ENCODE peak calls at places on chromosome 20, in eight cellular contexts. One of them, this sample, is unnamed.

GRCh38 chr20:45518282-45518681 is 2.9 kb upstream of the SPINT3 start:
- DNase-seq in Peyer's patch: no peak
- DNase-seq in GM23338: no peak
- DNase-seq in lower lobe of right lung: no peak
- DNase-seq in AG10803: no peak
- DNase-seq in spleen: no peak
- DNase-seq in cardiac muscle cell: no peak
- DNase-seq in breast epithelium: peak; percentile 76
- DNase-seq in this sample: no peak

GRCh38 chr20:61055642-61056041 is 196.4 kb upstream of the CDH4 start:
- DNase-seq in Peyer's patch: peak; percentile 30
- DNase-seq in GM23338: no peak
- DNase-seq in lower lobe of right lung: no peak
- DNase-seq in AG10803: no peak
- DNase-seq in spleen: no peak
- DNase-seq in cardiac muscle cell: no peak
- DNase-seq in breast epithelium: no peak
- DNase-seq in this sample: no peak

GRCh38 chr20:4684837-4685413 is 36.8 kb upstream of the PRND start:
- DNase-seq in Peyer's patch: no peak
- DNase-seq in GM23338: no peak
- DNase-seq in lower lobe of right lung: no peak
- DNase-seq in AG10803: no peak
- DNase-seq in spleen: no peak
- DNase-seq in cardiac muscle cell: peak; percentile 76
- DNase-seq in breast epithelium: no peak
- DNase-seq in this sample: no peak

GRCh38 chr20:25259358-25259757 is 11.5 kb downstream of the PYGB start:
- DNase-seq in Peyer's patch: peak; percentile 33
- DNase-seq in GM23338: no peak
- DNase-seq in lower lobe of right lung: no peak
- DNase-seq in AG10803: no peak
- DNase-seq in spleen: no peak
- DNase-seq in cardiac muscle cell: no peak
- DNase-seq in breast epithelium: no peak
- DNase-seq in this sample: no peak

GRCh38 chr20:10671850-10672578 is 1.8 kb downstream of the JAG1 start:
- DNase-seq in Peyer's patch: peak; percentile 69
- DNase-seq in GM23338: peak; percentile 72
- DNase-seq in lower lobe of right lung: peak; percentile 76
- DNase-seq in AG10803: peak; percentile 40
- DNase-seq in spleen: peak; percentile 88
- DNase-seq in cardiac muscle cell: peak; percentile 81
- DNase-seq in breast epithelium: peak; percentile 44
- DNase-seq in this sample: peak; percentile 45

GRCh38 chr20:32483351-32484220 is 101.5 kb downstream of the NOL4L start:
- DNase-seq in Peyer's patch: peak; percentile 83
- DNase-seq in GM23338: peak; percentile 96
- DNase-seq in lower lobe of right lung: peak; percentile 80
- DNase-seq in AG10803: peak; percentile 74
- DNase-seq in spleen: peak; percentile 93
- DNase-seq in cardiac muscle cell: peak; percentile 86
- DNase-seq in breast epithelium: no peak
- DNase-seq in this sample: no peak

GRCh38 chr20:32358883-32359632 is 927 bp downstream of the ASXL1 start:
- DNase-seq in Peyer's patch: peak; percentile 91
- DNase-seq in GM23338: peak; percentile 99
- DNase-seq in lower lobe of right lung: peak; percentile 81
- DNase-seq in AG10803: peak; percentile 58
- DNase-seq in spleen: peak; percentile 94
- DNase-seq in cardiac muscle cell: peak; percentile 72
- DNase-seq in breast epithelium: peak; percentile 67
- DNase-seq in this sample: peak; percentile 81

GRCh38 chr20:14775778-14776177 is 438.4 kb upstream of the FLRT3 start:
- DNase-seq in Peyer's patch: peak; percentile 58
- DNase-seq in GM23338: no peak
- DNase-seq in lower lobe of right lung: no peak
- DNase-seq in AG10803: peak; percentile 80
- DNase-seq in spleen: no peak
- DNase-seq in cardiac muscle cell: peak; percentile 35
- DNase-seq in breast epithelium: peak; percentile 36
- DNase-seq in this sample: no peak

GRCh38 chr20:316316-317068 is 8.9 kb upstream of the SOX12 start:
- DNase-seq in Peyer's patch: no peak
- DNase-seq in GM23338: no peak
- DNase-seq in lower lobe of right lung: no peak
- DNase-seq in AG10803: peak; percentile 90
- DNase-seq in spleen: peak; percentile 10
- DNase-seq in cardiac muscle cell: no peak
- DNase-seq in breast epithelium: no peak
- DNase-seq in this sample: no peak

GRCh38 chr20:41889871-41890224 is 271.7 kb upstream of the CHD6 start:
- DNase-seq in Peyer's patch: no peak
- DNase-seq in GM23338: no peak
- DNase-seq in lower lobe of right lung: no peak
- DNase-seq in AG10803: no peak
- DNase-seq in spleen: no peak
- DNase-seq in cardiac muscle cell: no peak
- DNase-seq in breast epithelium: no peak
- DNase-seq in this sample: no peak
- TF ChIP-seq CTCF in Peyer's patch: no peak
- TF ChIP-seq CTCF in GM23338: no peak
- TF ChIP-seq CTCF in lower lobe of right lung: no peak
- TF ChIP-seq CTCF in AG10803: no peak
- TF ChIP-seq CTCF in spleen: no peak
- TF ChIP-seq CTCF in cardiac muscle cell: no peak
- TF ChIP-seq CTCF in breast epithelium: no peak
- TF ChIP-seq CTCF in this sample: no peak

GRCh38 chr20:8578191-8578690 is 446.2 kb downstream of the PLCB1 start:
- DNase-seq in Peyer's patch: no peak
- DNase-seq in GM23338: no peak
- DNase-seq in lower lobe of right lung: no peak
- DNase-seq in AG10803: peak; percentile 62
- DNase-seq in spleen: no peak
- DNase-seq in cardiac muscle cell: no peak
- DNase-seq in breast epithelium: no peak
- DNase-seq in this sample: no peak
- H3K4me3 ChIP-seq in Peyer's patch: no peak overlapping the region
- H3K4me3 ChIP-seq in GM23338: no peak overlapping the region
- H3K4me3 ChIP-seq in lower lobe of right lung: no peak overlapping the region
- H3K4me3 ChIP-seq in AG10803: no peak overlapping the region
- H3K4me3 ChIP-seq in spleen: no peak overlapping the region
- H3K4me3 ChIP-seq in cardiac muscle cell: no peak overlapping the region
- H3K4me3 ChIP-seq in breast epithelium: no peak overlapping the region
- H3K4me3 ChIP-seq in this sample: no peak overlapping the region

GRCh38 chr20:41649489-41649888 is 31.3 kb upstream of the CHD6 start:
- DNase-seq in Peyer's patch: no peak
- DNase-seq in GM23338: no peak
- DNase-seq in lower lobe of right lung: no peak
- DNase-seq in AG10803: no peak
- DNase-seq in spleen: no peak
- DNase-seq in cardiac muscle cell: no peak
- DNase-seq in breast epithelium: no peak
- DNase-seq in this sample: peak; percentile 12
- TF ChIP-seq CTCF in Peyer's patch: no peak
- TF ChIP-seq CTCF in GM23338: no peak
- TF ChIP-seq CTCF in lower lobe of right lung: no peak
- TF ChIP-seq CTCF in AG10803: no peak
- TF ChIP-seq CTCF in spleen: no peak
- TF ChIP-seq CTCF in cardiac muscle cell: no peak
- TF ChIP-seq CTCF in breast epithelium: no peak
- TF ChIP-seq CTCF in this sample: no peak

DNA sequence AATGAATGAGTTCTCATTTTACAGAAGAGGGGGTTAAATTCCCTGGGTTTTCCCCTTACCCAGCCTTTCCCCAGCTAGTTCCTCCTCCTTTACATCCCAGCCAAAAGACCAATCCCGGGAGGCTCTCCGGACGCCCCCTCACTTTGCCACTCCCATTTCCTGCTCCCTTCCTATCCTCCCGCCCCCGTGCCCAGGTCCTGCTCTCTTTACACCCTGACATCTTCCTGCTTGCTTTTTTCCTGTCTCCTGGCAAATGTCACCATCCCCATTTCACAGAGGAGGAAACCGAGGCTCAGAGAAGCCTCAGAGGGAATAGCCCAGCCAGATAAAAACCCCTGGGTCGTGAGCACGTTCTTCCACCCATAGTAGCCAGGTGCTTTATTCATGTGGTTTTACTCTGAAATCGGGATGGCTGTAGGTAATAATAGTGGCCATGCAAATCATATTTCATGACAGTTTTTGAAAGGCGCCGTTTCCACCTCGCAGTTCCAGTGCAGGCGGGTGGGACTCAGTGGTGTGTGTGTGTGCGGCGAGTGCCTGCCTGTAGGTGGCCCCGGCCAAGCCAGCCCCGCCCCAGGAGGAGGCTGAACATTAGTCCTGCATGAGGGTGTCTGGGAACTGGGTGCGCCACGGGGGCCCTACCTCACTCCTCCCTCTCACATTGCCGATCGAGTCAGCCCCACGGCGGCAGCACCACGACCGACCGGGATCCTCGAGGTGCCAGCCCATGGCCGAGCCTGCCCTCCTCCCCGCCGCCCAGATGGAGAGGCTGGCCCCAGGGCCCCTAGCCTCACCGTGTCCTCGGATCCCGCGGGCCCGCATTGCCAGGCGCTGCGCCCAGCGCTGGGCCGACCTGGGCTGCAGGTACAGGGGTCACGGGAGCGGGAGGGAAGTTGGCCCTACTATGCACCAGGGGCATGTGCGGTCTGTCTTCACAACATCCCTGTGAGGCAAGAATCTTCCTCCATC is at the start of gene ARHGAP40:
- DNase-seq in Peyer's patch: no peak
- DNase-seq in GM23338: peak; percentile 68
- DNase-seq in lower lobe of right lung: peak; percentile 63
- DNase-seq in AG10803: no peak
- DNase-seq in spleen: no peak
- DNase-seq in cardiac muscle cell: no peak
- DNase-seq in breast epithelium: peak; percentile 26
- DNase-seq in this sample: peak; percentile 18
- H3K4me3 ChIP-seq in Peyer's patch: no peak within 1 kb of the TSS
- H3K4me3 ChIP-seq in GM23338: peak within 1 kb of the TSS; percentile 60
- H3K4me3 ChIP-seq in lower lobe of right lung: peak within 1 kb of the TSS; percentile 14
- H3K4me3 ChIP-seq in AG10803: no peak within 1 kb of the TSS
- H3K4me3 ChIP-seq in spleen: no peak within 1 kb of the TSS
- H3K4me3 ChIP-seq in cardiac muscle cell: no peak within 1 kb of the TSS
- H3K4me3 ChIP-seq in breast epithelium: peak within 1 kb of the TSS; percentile 40
- H3K4me3 ChIP-seq in this sample: no peak within 1 kb of the TSS

GRCh38 chr20:51616060-51616459 is 73.5 kb upstream of the NFATC2 start:
- DNase-seq in Peyer's patch: no peak
- DNase-seq in GM23338: peak; percentile 52
- DNase-seq in lower lobe of right lung: no peak
- DNase-seq in AG10803: no peak
- DNase-seq in spleen: no peak
- DNase-seq in cardiac muscle cell: no peak
- DNase-seq in breast epithelium: no peak
- DNase-seq in this sample: peak; percentile 37
- TF ChIP-seq CTCF in Peyer's patch: no peak
- TF ChIP-seq CTCF in GM23338: peak; percentile 45
- TF ChIP-seq CTCF in lower lobe of right lung: no peak
- TF ChIP-seq CTCF in AG10803: no peak
- TF ChIP-seq CTCF in spleen: no peak
- TF ChIP-seq CTCF in cardiac muscle cell: no peak
- TF ChIP-seq CTCF in breast epithelium: no peak
- TF ChIP-seq CTCF in this sample: peak; percentile 21

DNA sequence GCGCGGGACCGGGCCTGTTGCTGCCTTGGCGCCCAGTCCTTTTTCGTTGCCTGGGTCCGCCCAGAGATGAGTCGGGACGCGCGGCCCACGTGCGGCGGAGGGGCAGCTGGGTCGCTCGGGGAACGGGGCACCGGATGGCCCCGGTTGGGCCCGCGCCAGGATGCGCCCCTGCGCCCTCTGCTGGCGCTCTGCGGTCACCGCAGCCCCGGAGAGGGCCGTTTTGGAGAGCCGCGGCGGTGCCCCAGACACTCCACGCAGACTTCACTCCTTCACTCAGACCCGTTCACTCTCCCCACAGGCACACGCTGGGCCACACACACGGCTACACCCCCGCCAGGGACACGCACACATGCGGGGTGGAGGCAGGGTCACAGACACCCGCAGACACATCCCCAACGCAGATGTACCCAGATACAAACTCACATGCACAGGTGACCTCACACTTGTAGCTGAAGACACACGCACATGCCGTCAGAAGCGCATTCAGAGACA is 38.8 kb downstream of the SRC start:
- DNase-seq in Peyer's patch: peak; percentile 85
- DNase-seq in GM23338: peak; percentile 76
- DNase-seq in lower lobe of right lung: peak; percentile 80
- DNase-seq in AG10803: peak; percentile 52
- DNase-seq in spleen: peak; percentile 95
- DNase-seq in cardiac muscle cell: peak; percentile 58
- DNase-seq in breast epithelium: peak; percentile 45
- DNase-seq in this sample: peak; percentile 81
- H3K4me3 ChIP-seq in Peyer's patch: peak overlapping the region; percentile 49
- H3K4me3 ChIP-seq in GM23338: peak overlapping the region; percentile 59
- H3K4me3 ChIP-seq in lower lobe of right lung: peak overlapping the region; percentile 52
- H3K4me3 ChIP-seq in AG10803: no peak overlapping the region
- H3K4me3 ChIP-seq in spleen: peak overlapping the region; percentile 39
- H3K4me3 ChIP-seq in cardiac muscle cell: no peak overlapping the region
- H3K4me3 ChIP-seq in breast epithelium: peak overlapping the region; percentile 48
- H3K4me3 ChIP-seq in this sample: peak overlapping the region; percentile 37

DNA sequence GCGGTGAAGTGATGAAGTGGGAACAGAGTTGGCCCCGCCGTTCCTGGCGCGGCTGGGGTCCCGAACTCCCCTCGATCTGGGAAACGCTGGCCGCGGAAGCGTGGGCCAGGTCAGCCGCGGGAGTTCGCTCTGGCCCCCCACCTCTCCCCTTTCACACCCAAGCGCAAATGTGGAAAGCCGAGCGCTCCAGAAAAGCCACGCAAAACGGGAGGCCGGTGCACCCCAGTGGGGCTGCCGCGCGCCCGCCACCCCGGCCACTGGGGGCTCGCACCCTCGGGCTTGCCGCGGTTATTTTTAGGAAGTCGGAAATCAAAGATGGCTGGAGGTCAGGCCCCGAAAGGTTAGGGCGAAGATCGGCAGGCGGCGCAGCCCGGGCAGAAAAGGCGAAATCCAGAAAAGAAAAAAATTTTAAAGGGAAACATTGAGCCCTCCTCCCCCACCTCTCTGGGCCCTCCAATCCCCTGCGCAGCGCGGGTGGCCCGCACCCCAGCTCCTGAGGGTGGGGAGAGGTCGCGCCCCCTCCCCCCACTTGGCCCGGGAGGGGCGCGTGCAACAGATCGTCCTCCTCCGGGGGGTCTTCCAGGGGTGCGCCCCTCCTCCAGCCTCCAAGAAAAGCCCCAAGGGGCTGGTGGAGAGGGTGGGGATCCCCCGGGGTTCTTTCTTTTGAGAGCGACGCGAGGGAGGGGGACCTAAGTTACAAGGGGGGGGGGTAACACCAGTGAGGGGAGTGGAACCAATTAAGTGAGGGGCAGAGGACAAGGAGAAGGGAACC is 915 bp downstream of the SALL4 start:
- DNase-seq in Peyer's patch: no peak
- DNase-seq in GM23338: peak; percentile 61
- DNase-seq in lower lobe of right lung: no peak
- DNase-seq in AG10803: no peak
- DNase-seq in spleen: no peak
- DNase-seq in cardiac muscle cell: peak; percentile 35
- DNase-seq in breast epithelium: no peak
- DNase-seq in this sample: no peak
- TF ChIP-seq CTCF in Peyer's patch: no peak
- TF ChIP-seq CTCF in GM23338: peak; percentile 3
- TF ChIP-seq CTCF in lower lobe of right lung: no peak
- TF ChIP-seq CTCF in AG10803: peak; percentile 33
- TF ChIP-seq CTCF in spleen: no peak
- TF ChIP-seq CTCF in cardiac muscle cell: peak; percentile 29
- TF ChIP-seq CTCF in breast epithelium: no peak
- TF ChIP-seq CTCF in this sample: no peak

This sample was measured in GM12865.